ENCODE peak calls at places on chromosome 2, in seven cellular contexts. Q, Y, L, Z, G, S and F are unnamed samples.

GRCh38 chr2:2809771-2810170 is 478.7 kb upstream of the MYT1L start:
- DNase-seq in Q (no peak), Y (peak; percentile 21), L (no peak), Z (no peak), G (no peak), S (no peak), F (no peak)

GRCh38 chr2:17608251-17608650 is 67.8 kb downstream of the VSNL1 start:
- DNase-seq in Q (no peak), Y (no peak), L (no peak), Z (no peak), G (no peak), S (no peak), F (no peak)

GRCh38 chr2:8569332-8569930 is 112.4 kb upstream of the ID2 start:
- DNase-seq in Q (no peak), Y (no peak), L (no peak), Z (no peak), G (no peak), S (no peak), F (no peak)

GRCh38 chr2:170380267-170380666 is 202.3 kb downstream of the MYO3B start:
- DNase-seq in Q (no peak), Y (no peak), L (no peak), Z (no peak), G (no peak), S (no peak), F (no peak)

GRCh38 chr2:110993557-110994231 is 127.0 kb upstream of the BCL2L11 start:
- DNase-seq in Q (no peak), Y (no peak), L (peak; percentile 19), Z (no peak), G (no peak), S (no peak), F (no peak)

GRCh38 chr2:217459675-217460405 is 543.0 kb downstream of the TNS1 start:
- DNase-seq in Q (no peak), Y (no peak), L (no peak), Z (no peak), G (no peak), S (no peak), F (no peak)

GRCh38 chr2:114754907-114755563 is 312.6 kb downstream of the DPP10 start:
- DNase-seq in Q (no peak), Y (no peak), L (no peak), Z (no peak), G (no peak), S (no peak), F (no peak)

GRCh38 chr2:40448476-40449079 is 3.3 kb downstream of the SLC8A1 start:
- DNase-seq in Q (no peak), Y (no peak), L (no peak), Z (no peak), G (no peak), S (peak; percentile 56), F (no peak)

GRCh38 chr2:201680743-201681142 is 17.7 kb downstream of the MPP4 start:
- DNase-seq in Q (no peak), Y (no peak), L (no peak), Z (peak; percentile 61), G (no peak), S (peak; percentile 61), F (no peak)
- TF ChIP-seq CTCF in Q (no peak), Y (no peak), L (peak; percentile 30), Z (peak; percentile 92), G (peak; percentile 36), S (peak; percentile 69), F (peak; percentile 69)

DNA sequence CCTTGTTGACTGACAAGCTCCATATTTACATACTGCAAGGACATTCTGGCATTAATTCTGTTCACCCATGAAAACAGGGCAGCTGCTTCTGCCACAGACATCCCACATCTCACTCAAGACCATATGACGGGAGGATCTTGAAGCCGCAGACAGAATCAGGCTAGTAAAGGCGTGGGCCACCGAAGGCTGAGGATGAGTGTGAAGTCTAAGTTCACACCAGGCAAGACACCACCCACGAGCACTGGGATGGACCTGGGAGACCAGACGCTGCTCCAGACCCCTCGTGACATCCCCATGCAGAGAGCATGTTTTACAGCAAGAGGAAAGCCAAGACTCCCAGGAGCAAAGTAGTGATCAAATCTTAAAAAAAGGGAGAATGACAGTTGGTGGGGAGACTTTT is 3.2 kb downstream of the FHL2 start:
- DNase-seq in Q (peak; percentile 8), Y (peak; percentile 54), L (no peak), Z (no peak), G (no peak), S (no peak), F (no peak)
- H3K4me3 ChIP-seq in Q (no peak overlapping the region), Y (no peak overlapping the region), L (no peak overlapping the region), Z (no peak overlapping the region), G (peak overlapping the region; percentile 99), S (no peak overlapping the region), F (no peak overlapping the region)

DNA sequence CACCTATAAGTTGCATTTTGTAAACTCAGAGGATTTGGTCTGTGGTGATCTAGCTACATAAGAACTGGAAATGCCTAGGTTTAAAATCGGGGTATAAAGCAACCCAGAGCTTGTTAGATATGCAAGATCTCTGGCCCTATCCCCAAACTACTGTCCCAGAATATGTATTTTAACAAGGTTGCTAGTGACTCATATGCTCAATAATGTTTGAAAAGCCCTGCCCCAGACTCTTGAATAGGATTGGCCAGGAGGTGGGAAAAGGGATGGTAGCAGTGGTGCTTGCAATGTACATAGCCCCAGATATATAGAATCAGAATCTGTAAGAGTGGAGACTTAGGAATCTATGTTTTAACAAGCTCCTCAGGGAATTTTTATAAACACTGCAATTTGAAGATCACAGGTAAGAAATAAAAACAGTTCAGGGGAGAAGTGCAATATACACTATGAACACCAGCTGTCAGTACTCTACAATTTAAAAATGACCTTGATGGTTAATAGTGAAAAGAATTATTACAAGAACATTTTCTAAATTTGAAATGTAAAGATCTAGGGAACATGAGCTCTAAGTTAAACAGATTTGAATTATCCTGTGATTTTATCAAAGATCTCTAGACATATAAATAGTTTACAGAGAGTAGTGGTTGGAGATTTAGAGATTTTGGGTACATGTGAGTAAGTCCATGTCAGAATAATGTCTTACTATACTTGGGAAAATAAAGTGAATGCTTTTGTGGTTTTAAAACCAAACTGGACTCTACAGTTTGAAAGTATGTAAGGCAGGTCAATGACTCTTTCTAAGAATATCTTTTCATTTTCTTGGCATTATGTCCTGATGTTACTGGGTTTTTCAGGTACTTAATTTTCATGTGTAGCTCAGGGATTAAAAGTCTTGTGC is 7.7 kb upstream of the MMADHC start:
- DNase-seq in Q (no peak), Y (no peak), L (no peak), Z (no peak), G (no peak), S (no peak), F (no peak)
- TF ChIP-seq CTCF in Q (no peak), Y (no peak), L (peak; percentile 22), Z (no peak), G (peak; percentile 54), S (no peak), F (no peak)

GRCh38 chr2:96762529-96763253 is 2.0 kb downstream of the CNNM4 start:
- DNase-seq in Q (no peak), Y (no peak), L (no peak), Z (no peak), G (no peak), S (peak; percentile 24), F (no peak)

GRCh38 chr2:96767135-96767871 is 6.6 kb downstream of the CNNM4 start:
- DNase-seq in Q (peak; percentile 64), Y (no peak), L (no peak), Z (no peak), G (no peak), S (no peak), F (no peak)

GRCh38 chr2:96760986-96761832 is 507 bp downstream of the CNNM4 start:
- DNase-seq in Q (peak; percentile 54), Y (no peak), L (no peak), Z (peak; percentile 44), G (no peak), S (no peak), F (no peak)

GRCh38 chr2:96763511-96764252 is 3.0 kb downstream of the CNNM4 start:
- DNase-seq in Q (peak; percentile 55), Y (no peak), L (no peak), Z (peak; percentile 68), G (no peak), S (peak; percentile 52), F (no peak)

DNA sequence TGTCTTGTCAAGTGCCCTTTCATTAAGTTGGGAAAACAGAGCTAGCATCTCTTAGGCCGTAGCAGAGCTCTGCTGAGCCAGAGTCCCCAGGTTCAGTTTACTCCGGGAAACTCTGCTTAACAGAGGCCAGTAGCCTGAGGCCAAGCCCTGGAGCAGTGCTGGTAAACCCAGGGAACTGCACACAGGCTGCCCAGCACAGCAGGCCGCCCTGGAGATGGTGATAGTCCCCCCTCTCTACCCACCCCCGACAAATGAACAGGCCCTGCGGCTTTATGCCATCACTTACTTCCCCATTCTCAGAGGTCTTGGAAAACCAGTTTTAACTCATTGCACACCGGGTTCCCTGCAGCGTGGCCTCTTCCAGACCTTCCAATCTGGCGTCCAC is 3.5 kb downstream of the CNNM4 start:
- DNase-seq in Q (peak; percentile 51), Y (no peak), L (peak; percentile 18), Z (no peak), G (no peak), S (peak; percentile 21), F (no peak)
- H3K4me3 ChIP-seq in Q (peak overlapping the region; percentile 53), Y (peak overlapping the region; percentile 28), L (no peak overlapping the region), Z (peak overlapping the region; percentile 54), G (peak overlapping the region; percentile 52), S (peak overlapping the region; percentile 37), F (peak overlapping the region; percentile 67)

DNA sequence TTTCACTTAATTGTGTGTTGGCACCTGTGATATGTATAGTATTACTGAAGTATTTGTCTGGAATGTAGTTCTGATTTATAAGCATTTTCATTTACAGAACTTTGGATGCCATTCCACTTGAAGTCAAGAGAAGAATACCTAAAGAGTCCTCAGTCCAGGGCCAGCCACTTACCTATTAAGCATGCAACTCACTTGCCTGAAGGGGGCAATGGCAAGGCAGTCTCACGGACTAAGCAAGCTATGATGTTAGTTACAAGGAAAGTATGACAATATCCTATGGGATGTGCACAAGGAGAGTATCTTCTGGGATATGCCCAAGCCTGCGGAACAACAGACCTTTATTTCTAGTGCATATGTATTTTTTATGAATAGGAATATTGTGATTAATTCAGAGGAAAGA is 369.4 kb upstream of the GCFC2 start:
- DNase-seq in Q (no peak), Y (no peak), L (no peak), Z (no peak), G (no peak), S (peak; percentile 18), F (no peak)
- TF ChIP-seq CTCF in Q (no peak), Y (no peak), L (no peak), Z (no peak), G (no peak), S (peak; percentile 36), F (no peak)